ENCODE peak calls at places on chromosomes 1 and 21, in seven cellular contexts. One of them, this sample, is unnamed.

GRCh38 chr1:153796786-153797659 is 21.8 kb downstream of the SLC27A3 start:
- DNase-seq in H9: peak; percentile 84
- DNase-seq in IMR-90: peak; percentile 61
- DNase-seq in mesendoderm: peak; percentile 82
- DNase-seq in mesenchymal stem cell: peak; percentile 64
- DNase-seq in H1: peak; percentile 94
- DNase-seq in trophoblast cell: peak; percentile 71
- DNase-seq in this sample: peak; percentile 65

GRCh38 chr21:37866027-37866426 is 50.2 kb downstream of the KCNJ6 start:
- DNase-seq in H9: no peak
- DNase-seq in IMR-90: no peak
- DNase-seq in mesendoderm: no peak
- DNase-seq in mesenchymal stem cell: no peak
- DNase-seq in H1: no peak
- DNase-seq in trophoblast cell: no peak
- DNase-seq in this sample: no peak

GRCh38 chr1:47971385-47971784 is 25.8 kb downstream of the TRABD2B start:
- DNase-seq in H9: no peak
- DNase-seq in IMR-90: no peak
- DNase-seq in mesendoderm: no peak
- DNase-seq in mesenchymal stem cell: no peak
- DNase-seq in H1: no peak
- DNase-seq in trophoblast cell: no peak
- DNase-seq in this sample: no peak

GRCh38 chr1:227038401-227038800 is 98.3 kb downstream of the COQ8A start:
- DNase-seq in H9: no peak
- DNase-seq in IMR-90: no peak
- DNase-seq in mesendoderm: no peak
- DNase-seq in mesenchymal stem cell: no peak
- DNase-seq in H1: no peak
- DNase-seq in trophoblast cell: no peak
- DNase-seq in this sample: no peak

GRCh38 chr1:3040004-3040403 is 18.7 kb downstream of the ACTRT2 start:
- DNase-seq in H9: no peak
- DNase-seq in IMR-90: no peak
- DNase-seq in mesendoderm: no peak
- DNase-seq in mesenchymal stem cell: no peak
- DNase-seq in H1: no peak
- DNase-seq in trophoblast cell: no peak
- DNase-seq in this sample: no peak

GRCh38 chr1:62391369-62391971 is 45.4 kb upstream of the USP1 start:
- DNase-seq in H9: peak; percentile 76
- DNase-seq in IMR-90: no peak
- DNase-seq in mesendoderm: peak; percentile 74
- DNase-seq in mesenchymal stem cell: no peak
- DNase-seq in H1: peak; percentile 82
- DNase-seq in trophoblast cell: peak; percentile 24
- DNase-seq in this sample: peak; percentile 43

GRCh38 chr1:35925741-35926140 is 5.2 kb upstream of the AGO3 start:
- DNase-seq in H9: no peak
- DNase-seq in IMR-90: peak; percentile 92
- DNase-seq in mesendoderm: no peak
- DNase-seq in mesenchymal stem cell: no peak
- DNase-seq in H1: no peak
- DNase-seq in trophoblast cell: peak; percentile 4
- DNase-seq in this sample: no peak

GRCh38 chr21:45836694-45837670 is 144.6 kb upstream of the COL6A1 start:
- DNase-seq in H9: peak; percentile 26
- DNase-seq in IMR-90: no peak
- DNase-seq in mesendoderm: no peak
- DNase-seq in mesenchymal stem cell: no peak
- DNase-seq in H1: no peak
- DNase-seq in trophoblast cell: no peak
- DNase-seq in this sample: no peak

GRCh38 chr1:152167835-152168534 is 9.0 kb upstream of the RPTN start:
- DNase-seq in H9: no peak
- DNase-seq in IMR-90: peak; percentile 8
- DNase-seq in mesendoderm: peak; percentile 63
- DNase-seq in mesenchymal stem cell: peak; percentile 30
- DNase-seq in H1: no peak
- DNase-seq in trophoblast cell: peak; percentile 84
- DNase-seq in this sample: no peak

GRCh38 chr1:224507771-224508523 is 73.3 kb upstream of the WDR26 start:
- DNase-seq in H9: no peak
- DNase-seq in IMR-90: no peak
- DNase-seq in mesendoderm: no peak
- DNase-seq in mesenchymal stem cell: no peak
- DNase-seq in H1: no peak
- DNase-seq in trophoblast cell: no peak
- DNase-seq in this sample: no peak

DNA sequence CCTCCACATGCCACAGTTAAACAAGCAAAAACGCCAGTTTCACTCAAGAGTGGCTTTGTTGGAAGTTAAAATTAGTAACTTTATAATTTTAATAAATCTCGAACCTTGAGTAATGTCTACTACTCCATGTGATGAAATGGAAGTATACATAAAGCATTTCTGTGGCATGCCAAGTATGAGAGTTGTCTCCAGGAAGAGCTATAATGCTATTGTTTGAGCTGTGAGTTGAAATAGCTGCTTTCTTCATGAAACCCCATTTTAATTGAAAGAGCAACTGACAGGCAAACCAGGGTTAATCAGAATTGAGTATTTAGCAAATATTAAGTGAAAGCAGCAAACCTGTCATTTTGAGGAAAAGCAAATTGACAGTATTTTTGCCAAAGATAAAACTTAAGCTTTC is 63.5 kb upstream of the ADAM30 start:
- DNase-seq in H9: no peak
- DNase-seq in IMR-90: peak; percentile 15
- DNase-seq in mesendoderm: no peak
- DNase-seq in mesenchymal stem cell: no peak
- DNase-seq in H1: no peak
- DNase-seq in trophoblast cell: no peak
- DNase-seq in this sample: no peak
- H2BK120ac ChIP-seq in H9: no peak overlapping the region
- H2BK120ac ChIP-seq in IMR-90: no peak overlapping the region
- H2BK120ac ChIP-seq in mesendoderm: no peak overlapping the region
- H2BK120ac ChIP-seq in mesenchymal stem cell: no peak overlapping the region
- H2BK120ac ChIP-seq in H1: no peak overlapping the region
- H2BK120ac ChIP-seq in trophoblast cell: no peak overlapping the region
- H2BK120ac ChIP-seq in this sample: no peak overlapping the region

DNA sequence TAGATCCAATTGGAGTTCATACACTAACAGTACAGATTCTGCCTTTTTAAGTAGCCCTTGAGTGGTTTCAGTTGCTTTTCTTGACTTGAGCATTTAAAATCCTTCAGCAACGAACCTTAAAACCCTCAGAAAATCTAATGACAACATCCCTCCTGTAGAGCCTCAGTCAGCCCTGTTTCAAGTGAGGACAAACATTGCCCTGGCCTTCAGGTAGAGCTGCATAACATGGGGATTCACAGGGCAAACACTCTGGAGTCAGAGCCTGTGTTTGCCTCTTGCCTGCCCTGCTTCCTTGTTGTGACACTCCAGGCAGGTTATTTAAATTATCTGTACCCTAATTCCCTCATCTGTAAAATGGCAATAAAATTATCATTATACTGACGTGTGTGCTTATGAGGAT is 96.1 kb upstream of the KCNA3 start:
- DNase-seq in H9: no peak
- DNase-seq in IMR-90: no peak
- DNase-seq in mesendoderm: no peak
- DNase-seq in mesenchymal stem cell: no peak
- DNase-seq in H1: no peak
- DNase-seq in trophoblast cell: peak; percentile 42
- DNase-seq in this sample: no peak
- H2BK120ac ChIP-seq in H9: no peak overlapping the region
- H2BK120ac ChIP-seq in IMR-90: no peak overlapping the region
- H2BK120ac ChIP-seq in mesendoderm: no peak overlapping the region
- H2BK120ac ChIP-seq in mesenchymal stem cell: no peak overlapping the region
- H2BK120ac ChIP-seq in H1: no peak overlapping the region
- H2BK120ac ChIP-seq in trophoblast cell: no peak overlapping the region
- H2BK120ac ChIP-seq in this sample: no peak overlapping the region

GRCh38 chr1:231828182-231828920 is 201.8 kb downstream of the DISC1 start:
- DNase-seq in H9: no peak
- DNase-seq in IMR-90: peak; percentile 95
- DNase-seq in mesendoderm: no peak
- DNase-seq in mesenchymal stem cell: peak; percentile 95
- DNase-seq in H1: no peak
- DNase-seq in trophoblast cell: no peak
- DNase-seq in this sample: no peak
- H2BK120ac ChIP-seq in H9: no peak overlapping the region
- H2BK120ac ChIP-seq in IMR-90: peak overlapping the region; percentile 85
- H2BK120ac ChIP-seq in mesendoderm: no peak overlapping the region
- H2BK120ac ChIP-seq in mesenchymal stem cell: peak overlapping the region; percentile 19
- H2BK120ac ChIP-seq in H1: no peak overlapping the region
- H2BK120ac ChIP-seq in trophoblast cell: no peak overlapping the region
- H2BK120ac ChIP-seq in this sample: no peak overlapping the region

GRCh38 chr21:27126140-27126539 is 159.3 kb upstream of the ADAMTS5 start:
- DNase-seq in H9: no peak
- DNase-seq in IMR-90: no peak
- DNase-seq in mesendoderm: no peak
- DNase-seq in mesenchymal stem cell: no peak
- DNase-seq in H1: no peak
- DNase-seq in trophoblast cell: no peak
- DNase-seq in this sample: no peak

GRCh38 chr21:27129694-27130093 is 162.8 kb upstream of the ADAMTS5 start:
- DNase-seq in H9: no peak
- DNase-seq in IMR-90: no peak
- DNase-seq in mesendoderm: no peak
- DNase-seq in mesenchymal stem cell: no peak
- DNase-seq in H1: no peak
- DNase-seq in trophoblast cell: no peak
- DNase-seq in this sample: no peak

GRCh38 chr21:27132270-27132669 is 165.4 kb upstream of the ADAMTS5 start:
- DNase-seq in H9: no peak
- DNase-seq in IMR-90: peak; percentile 67
- DNase-seq in mesendoderm: peak; percentile 19
- DNase-seq in mesenchymal stem cell: peak; percentile 29
- DNase-seq in H1: no peak
- DNase-seq in trophoblast cell: no peak
- DNase-seq in this sample: no peak

GRCh38 chr21:27130152-27130551 is 163.3 kb upstream of the ADAMTS5 start:
- DNase-seq in H9: no peak
- DNase-seq in IMR-90: no peak
- DNase-seq in mesendoderm: no peak
- DNase-seq in mesenchymal stem cell: no peak
- DNase-seq in H1: no peak
- DNase-seq in trophoblast cell: no peak
- DNase-seq in this sample: no peak

DNA sequence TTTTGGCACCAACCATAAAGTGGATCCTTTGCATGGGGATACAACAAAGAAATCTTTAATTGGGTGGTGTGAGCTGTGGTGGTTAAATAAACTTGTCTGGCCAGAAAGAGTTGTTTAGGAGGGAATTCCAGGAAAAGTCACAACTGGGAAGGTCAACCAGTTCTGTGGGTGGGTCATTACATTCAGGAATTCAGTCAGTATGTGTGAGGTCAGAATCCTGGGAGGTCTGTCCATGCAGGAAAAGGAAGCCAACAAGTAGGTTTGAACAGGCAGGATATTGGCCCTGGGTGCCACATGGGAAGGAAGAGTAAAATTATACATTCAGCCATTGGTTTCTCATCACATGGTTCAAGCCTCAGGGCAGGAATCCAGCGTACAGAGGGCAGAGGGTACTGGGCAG is 162.3 kb upstream of the ADAMTS5 start:
- DNase-seq in H9: no peak
- DNase-seq in IMR-90: no peak
- DNase-seq in mesendoderm: peak; percentile 53
- DNase-seq in mesenchymal stem cell: no peak
- DNase-seq in H1: no peak
- DNase-seq in trophoblast cell: no peak
- DNase-seq in this sample: no peak
- H2BK120ac ChIP-seq in H9: no peak overlapping the region
- H2BK120ac ChIP-seq in IMR-90: no peak overlapping the region
- H2BK120ac ChIP-seq in mesendoderm: no peak overlapping the region
- H2BK120ac ChIP-seq in mesenchymal stem cell: no peak overlapping the region
- H2BK120ac ChIP-seq in H1: no peak overlapping the region
- H2BK120ac ChIP-seq in trophoblast cell: no peak overlapping the region
- H2BK120ac ChIP-seq in this sample: no peak overlapping the region

DNA sequence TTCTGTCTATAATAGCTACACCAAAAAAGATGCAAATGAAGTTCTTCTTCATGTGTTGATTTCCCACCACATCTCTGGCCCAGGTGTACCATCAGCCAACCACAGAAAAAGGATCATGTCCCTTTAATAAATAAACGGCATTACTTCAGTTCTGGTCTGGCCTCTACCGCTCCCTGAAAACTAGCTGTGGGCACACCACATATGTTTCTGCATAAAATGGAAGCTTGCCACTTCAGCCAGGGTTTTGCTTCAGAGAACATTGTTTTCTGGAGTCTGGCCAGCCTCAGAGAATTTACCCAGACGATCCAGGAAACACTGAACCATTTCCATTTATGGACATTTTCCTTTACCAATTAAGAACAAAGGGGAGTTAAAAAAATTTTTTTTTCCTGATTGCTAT is 5.9 kb upstream of the LAMC2 start:
- DNase-seq in H9: no peak
- DNase-seq in IMR-90: peak; percentile 85
- DNase-seq in mesendoderm: no peak
- DNase-seq in mesenchymal stem cell: peak; percentile 63
- DNase-seq in H1: no peak
- DNase-seq in trophoblast cell: no peak
- DNase-seq in this sample: no peak
- H2BK120ac ChIP-seq in H9: no peak overlapping the region
- H2BK120ac ChIP-seq in IMR-90: peak overlapping the region; percentile 95
- H2BK120ac ChIP-seq in mesendoderm: no peak overlapping the region
- H2BK120ac ChIP-seq in mesenchymal stem cell: peak overlapping the region; percentile 52
- H2BK120ac ChIP-seq in H1: no peak overlapping the region
- H2BK120ac ChIP-seq in trophoblast cell: peak overlapping the region; percentile 68
- H2BK120ac ChIP-seq in this sample: no peak overlapping the region

DNA sequence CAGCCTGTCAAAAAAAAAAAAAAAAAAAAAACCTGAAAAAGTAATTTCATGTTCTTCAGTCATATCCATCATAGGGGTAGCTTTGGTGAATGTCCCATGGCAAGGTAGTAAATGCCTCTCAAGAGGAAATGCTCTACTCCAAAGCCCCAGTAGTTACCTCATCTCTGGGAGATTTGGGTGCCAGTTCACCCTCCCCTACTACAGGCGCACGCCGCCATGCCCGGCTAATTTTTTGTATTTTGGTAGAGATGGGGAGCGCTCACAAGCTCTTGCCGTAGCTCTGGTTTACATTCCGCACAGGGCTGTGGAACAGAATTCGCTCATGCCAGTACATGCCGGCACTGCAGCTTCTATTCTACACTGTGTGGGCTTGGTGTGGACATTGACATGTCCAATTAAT is 13.7 kb downstream of the PIK3CD start:
- DNase-seq in H9: no peak
- DNase-seq in IMR-90: no peak
- DNase-seq in mesendoderm: no peak
- DNase-seq in mesenchymal stem cell: no peak
- DNase-seq in H1: no peak
- DNase-seq in trophoblast cell: no peak
- DNase-seq in this sample: no peak
- H2BK120ac ChIP-seq in H9: no peak overlapping the region
- H2BK120ac ChIP-seq in IMR-90: no peak overlapping the region
- H2BK120ac ChIP-seq in mesendoderm: no peak overlapping the region
- H2BK120ac ChIP-seq in mesenchymal stem cell: no peak overlapping the region
- H2BK120ac ChIP-seq in H1: no peak overlapping the region
- H2BK120ac ChIP-seq in trophoblast cell: no peak overlapping the region
- H2BK120ac ChIP-seq in this sample: no peak overlapping the region

DNA sequence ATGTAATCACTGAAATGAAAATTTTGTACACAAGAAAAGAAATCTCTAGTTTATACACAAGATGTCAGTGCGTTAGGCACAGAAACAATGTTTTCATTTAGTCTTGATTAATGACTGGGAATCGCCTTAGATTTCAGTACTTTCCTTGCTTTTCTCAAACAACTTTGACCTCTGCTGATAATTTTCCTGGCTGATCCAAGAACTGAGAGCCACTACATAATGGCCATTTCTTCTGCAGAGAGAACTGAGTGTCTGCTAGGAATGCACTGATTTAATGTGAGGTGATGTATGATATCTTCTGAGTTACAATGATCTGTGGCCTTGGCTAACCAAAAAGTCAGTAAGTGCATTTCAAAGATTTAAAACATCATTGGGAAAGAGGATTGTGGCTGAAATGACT is 308.1 kb downstream of the CTH start:
- DNase-seq in H9: no peak
- DNase-seq in IMR-90: no peak
- DNase-seq in mesendoderm: no peak
- DNase-seq in mesenchymal stem cell: no peak
- DNase-seq in H1: no peak
- DNase-seq in trophoblast cell: no peak
- DNase-seq in this sample: no peak
- H2BK120ac ChIP-seq in H9: no peak overlapping the region
- H2BK120ac ChIP-seq in IMR-90: no peak overlapping the region
- H2BK120ac ChIP-seq in mesendoderm: no peak overlapping the region
- H2BK120ac ChIP-seq in mesenchymal stem cell: no peak overlapping the region
- H2BK120ac ChIP-seq in H1: no peak overlapping the region
- H2BK120ac ChIP-seq in trophoblast cell: no peak overlapping the region
- H2BK120ac ChIP-seq in this sample: no peak overlapping the region